ENCODE peak calls at places on chromosomes 4 and X, in five cellular contexts. One of them, this sample, is unnamed.
A peak's percentile ranks its signal among the peaks of the same experiment; 100 is the strongest.

GRCh38 chrX:45619290-45619689 is 418.6 kb upstream of the DIPK2B start:
- DNase-seq in body of pancreas: no peak
- DNase-seq in gastrocnemius medialis: no peak
- DNase-seq in transverse colon: no peak
- DNase-seq in IMR-90: peak; percentile 28
- DNase-seq in this sample: no peak

GRCh38 chr4:183344523-183345255 is 22.5 kb upstream of the CLDN24 start:
- DNase-seq in body of pancreas: no peak
- DNase-seq in gastrocnemius medialis: no peak
- DNase-seq in transverse colon: no peak
- DNase-seq in IMR-90: no peak
- DNase-seq in this sample: no peak

GRCh38 chr4:112514079-112514448 is 1.9 kb downstream of the NEUROG2 start:
- DNase-seq in body of pancreas: no peak
- DNase-seq in gastrocnemius medialis: no peak
- DNase-seq in transverse colon: no peak
- DNase-seq in IMR-90: no peak
- DNase-seq in this sample: no peak

GRCh38 chr4:124936427-124936826 is 223.9 kb upstream of the ANKRD50 start:
- DNase-seq in body of pancreas: peak; percentile 70
- DNase-seq in gastrocnemius medialis: peak; percentile 85
- DNase-seq in transverse colon: no peak
- DNase-seq in IMR-90: peak; percentile 60
- DNase-seq in this sample: no peak

GRCh38 chr4:158998624-158999023 is 104.3 kb upstream of the RAPGEF2 start:
- DNase-seq in body of pancreas: no peak
- DNase-seq in gastrocnemius medialis: no peak
- DNase-seq in transverse colon: peak; percentile 66
- DNase-seq in IMR-90: no peak
- DNase-seq in this sample: no peak

GRCh38 chrX:9495496-9495895 is 30.6 kb downstream of the TBL1X start:
- DNase-seq in body of pancreas: no peak
- DNase-seq in gastrocnemius medialis: no peak
- DNase-seq in transverse colon: no peak
- DNase-seq in IMR-90: no peak
- DNase-seq in this sample: no peak

GRCh38 chr4:97104006-97104405 is 1039.3 kb downstream of the STPG2 start:
- DNase-seq in body of pancreas: no peak
- DNase-seq in gastrocnemius medialis: no peak
- DNase-seq in transverse colon: no peak
- DNase-seq in IMR-90: no peak
- DNase-seq in this sample: no peak

GRCh38 chrX:110086916-110087484 is 84.1 kb downstream of the TMEM164 start:
- DNase-seq in body of pancreas: no peak
- DNase-seq in gastrocnemius medialis: no peak
- DNase-seq in transverse colon: no peak
- DNase-seq in IMR-90: peak; percentile 96
- DNase-seq in this sample: no peak

GRCh38 chrX:10217218-10217617 is 60.4 kb downstream of the CLCN4 start:
- DNase-seq in body of pancreas: no peak
- DNase-seq in gastrocnemius medialis: no peak
- DNase-seq in transverse colon: no peak
- DNase-seq in IMR-90: no peak
- DNase-seq in this sample: no peak

DNA sequence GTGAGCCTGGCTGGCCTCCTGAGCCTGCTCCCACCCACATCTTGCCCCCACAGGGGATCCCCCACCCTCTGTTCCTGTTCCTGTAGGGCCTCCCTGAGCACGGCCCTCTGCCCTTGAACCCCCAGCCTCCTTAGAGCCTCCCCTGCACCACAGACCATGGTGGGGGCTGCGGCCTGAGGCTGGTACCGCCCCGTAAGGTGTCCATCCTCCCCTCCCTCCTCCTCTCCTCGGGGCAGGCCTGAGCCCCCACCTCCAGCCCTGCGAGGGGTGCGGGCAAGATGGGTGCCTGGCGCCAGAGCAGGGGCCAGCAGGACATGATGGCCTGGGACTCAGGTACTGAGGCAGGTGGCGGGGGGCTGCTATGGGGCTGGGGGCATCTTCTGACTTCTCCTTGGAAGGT is 28.4 kb upstream of the FGFR3 start:
- DNase-seq in body of pancreas: no peak
- DNase-seq in gastrocnemius medialis: no peak
- DNase-seq in transverse colon: no peak
- DNase-seq in IMR-90: no peak
- DNase-seq in this sample: no peak
- H3K4me1 ChIP-seq in body of pancreas: peaks cover 59% of the 10 kb centered on the region
- H3K4me1 ChIP-seq in gastrocnemius medialis: no peaks in the 10 kb centered on the region
- H3K4me1 ChIP-seq in transverse colon: peaks cover 20% of the 10 kb centered on the region
- H3K4me1 ChIP-seq in IMR-90: peaks cover 4% of the 10 kb centered on the region
- H3K4me1 ChIP-seq in this sample: peaks cover 18% of the 10 kb centered on the region

GRCh38 chr4:28462766-28463165 is 1602.1 kb downstream of the STIM2 start:
- DNase-seq in body of pancreas: no peak
- DNase-seq in gastrocnemius medialis: no peak
- DNase-seq in transverse colon: no peak
- DNase-seq in IMR-90: peak; percentile 4
- DNase-seq in this sample: no peak
- TF ChIP-seq CTCF in body of pancreas: no peak
- TF ChIP-seq CTCF in gastrocnemius medialis: no peak
- TF ChIP-seq CTCF in transverse colon: no peak
- TF ChIP-seq CTCF in IMR-90: no peak
- TF ChIP-seq CTCF in this sample: no peak

GRCh38 chr4:165194368-165194767 is 13.0 kb upstream of the KLHL2 start:
- DNase-seq in body of pancreas: no peak
- DNase-seq in gastrocnemius medialis: no peak
- DNase-seq in transverse colon: no peak
- DNase-seq in IMR-90: no peak
- DNase-seq in this sample: no peak

GRCh38 chr4:165191814-165192499 is 15.4 kb upstream of the KLHL2 start:
- DNase-seq in body of pancreas: no peak
- DNase-seq in gastrocnemius medialis: no peak
- DNase-seq in transverse colon: no peak
- DNase-seq in IMR-90: no peak
- DNase-seq in this sample: no peak

GRCh38 chr4:165192500-165192898 is 14.9 kb upstream of the KLHL2 start:
- DNase-seq in body of pancreas: no peak
- DNase-seq in gastrocnemius medialis: no peak
- DNase-seq in transverse colon: no peak
- DNase-seq in IMR-90: no peak
- DNase-seq in this sample: no peak

GRCh38 chr4:165191253-165191652 is 16.1 kb upstream of the KLHL2 start:
- DNase-seq in body of pancreas: no peak
- DNase-seq in gastrocnemius medialis: no peak
- DNase-seq in transverse colon: no peak
- DNase-seq in IMR-90: no peak
- DNase-seq in this sample: no peak

GRCh38 chr4:165192956-165193355 is 14.4 kb upstream of the KLHL2 start:
- DNase-seq in body of pancreas: no peak
- DNase-seq in gastrocnemius medialis: no peak
- DNase-seq in transverse colon: no peak
- DNase-seq in IMR-90: no peak
- DNase-seq in this sample: no peak
- TF ChIP-seq POLR2A in body of pancreas: no peak
- TF ChIP-seq POLR2A in gastrocnemius medialis: no peak
- TF ChIP-seq POLR2A in transverse colon: no peak
- TF ChIP-seq POLR2A in IMR-90: no peak
- TF ChIP-seq POLR2A in this sample: no peak

GRCh38 chrX:7117587-7117986 is 29.9 kb upstream of the STS start:
- DNase-seq in body of pancreas: no peak
- DNase-seq in gastrocnemius medialis: no peak
- DNase-seq in transverse colon: no peak
- DNase-seq in IMR-90: no peak
- DNase-seq in this sample: no peak
- H3K4me1 ChIP-seq in body of pancreas: peaks cover 23% of the 10 kb centered on the region
- H3K4me1 ChIP-seq in gastrocnemius medialis: peaks cover 9% of the 10 kb centered on the region
- H3K4me1 ChIP-seq in transverse colon: no peaks in the 10 kb centered on the region
- H3K4me1 ChIP-seq in IMR-90: peaks cover 7% of the 10 kb centered on the region
- H3K4me1 ChIP-seq in this sample: peaks cover 6% of the 10 kb centered on the region

GRCh38 chrX:94937491-94937890 is 1263.5 kb downstream of the FAM133A start:
- DNase-seq in body of pancreas: no peak
- DNase-seq in gastrocnemius medialis: no peak
- DNase-seq in transverse colon: no peak
- DNase-seq in IMR-90: no peak
- DNase-seq in this sample: no peak

GRCh38 chrX:94936722-94937121 is 1262.7 kb downstream of the FAM133A start:
- DNase-seq in body of pancreas: no peak
- DNase-seq in gastrocnemius medialis: no peak
- DNase-seq in transverse colon: no peak
- DNase-seq in IMR-90: no peak
- DNase-seq in this sample: no peak

GRCh38 chrX:94932278-94932965 is 1258.4 kb downstream of the FAM133A start:
- DNase-seq in body of pancreas: no peak
- DNase-seq in gastrocnemius medialis: no peak
- DNase-seq in transverse colon: no peak
- DNase-seq in IMR-90: no peak
- DNase-seq in this sample: no peak
- TF ChIP-seq CTCF in body of pancreas: no peak
- TF ChIP-seq CTCF in gastrocnemius medialis: no peak
- TF ChIP-seq CTCF in transverse colon: no peak
- TF ChIP-seq CTCF in IMR-90: no peak
- TF ChIP-seq CTCF in this sample: no peak

This sample was measured in adrenal gland.